ENCODE peak calls at places on chromosome 20, in five cellular contexts. A is endothelial cell of umbilical vein; F is IMR-90; J is pancreas; V is CD8-positive, alpha-beta T cell. M is an unnamed sample.
A peak's percentile ranks its signal among the peaks of the same experiment; 100 is the strongest.

GRCh38 chr20:39195495-39196129 is 233.5 kb downstream of the DHX35 start:
- DNase-seq in A (no peak), F (no peak), J (no peak), V (no peak), M (no peak)

GRCh38 chr20:50540620-50541605 is 30.7 kb downstream of the PTPN1 start:
- DNase-seq in A (peak; percentile 94), F (peak; percentile 93), J (no peak), V (no peak), M (peak; percentile 56)

GRCh38 chr20:45817652-45818194 is 5.3 kb downstream of the UBE2C start:
- DNase-seq in A (no peak), F (peak; percentile 81), J (no peak), V (no peak), M (peak; percentile 54)

GRCh38 chr20:41361757-41362747 is 4.6 kb downstream of the EMILIN3 start:
- DNase-seq in A (no peak), F (no peak), J (peak; percentile 64), V (no peak), M (no peak)

GRCh38 chr20:3068986-3069900 is 2.2 kb upstream of the OXT start:
- DNase-seq in A (no peak), F (peak; percentile 36), J (no peak), V (no peak), M (no peak)

GRCh38 chr20:64225828-64226598 is 29.5 kb upstream of the PCMTD2 start:
- DNase-seq in A (no peak), F (no peak), J (peak; percentile 23), V (no peak), M (no peak)

GRCh38 chr20:10902836-10903410 is 229.1 kb upstream of the JAG1 start:
- DNase-seq in A (no peak), F (no peak), J (no peak), V (no peak), M (no peak)

GRCh38 chr20:51736947-51737346 is 31.2 kb downstream of the ATP9A start:
- DNase-seq in A (no peak), F (no peak), J (no peak), V (no peak), M (no peak)

GRCh38 chr20:10185741-10186558 is 32.7 kb upstream of the SNAP25 start:
- DNase-seq in A (no peak), F (no peak), J (peak; percentile 41), V (no peak), M (no peak)

GRCh38 chr20:2558581-2559301 is 22.4 kb downstream of the TMC2 start:
- DNase-seq in A (no peak), F (no peak), J (no peak), V (no peak), M (peak; percentile 20)

GRCh38 chr20:47111576-47111975 is 216.9 kb downstream of the EYA2 start:
- DNase-seq in A (no peak), F (peak; percentile 61), J (no peak), V (no peak), M (no peak)

GRCh38 chr20:2745936-2746635 is 53.5 kb downstream of the EBF4 start:
- DNase-seq in A (no peak), F (no peak), J (no peak), V (no peak), M (peak; percentile 16)

GRCh38 chr20:22491188-22491500 is 93.2 kb downstream of the FOXA2 start:
- DNase-seq in A (no peak), F (no peak), J (no peak), V (no peak), M (no peak)

GRCh38 chr20:6866741-6867140 is 99.3 kb downstream of the BMP2 start:
- DNase-seq in A (no peak), F (no peak), J (no peak), V (no peak), M (no peak)

GRCh38 chr20:56195946-56196345 is 52.6 kb upstream of the MC3R start:
- DNase-seq in A (no peak), F (no peak), J (no peak), V (no peak), M (no peak)

GRCh38 chr20:14688045-14688444 is 350.6 kb upstream of the FLRT3 start:
- DNase-seq in A (no peak), F (no peak), J (no peak), V (no peak), M (no peak)

GRCh38 chr20:49281059-49281912 is 3.4 kb upstream of the ZNFX1 start:
- DNase-seq in A (peak; percentile 75), F (no peak), J (no peak), V (no peak), M (no peak)

GRCh38 chr20:14673164-14673563 is 335.8 kb upstream of the FLRT3 start:
- DNase-seq in A (no peak), F (no peak), J (no peak), V (no peak), M (no peak)

GRCh38 chr20:37185681-37186080 is 6.3 kb upstream of the MROH8 start:
- DNase-seq in A (no peak), F (no peak), J (no peak), V (no peak), M (no peak)

DNA sequence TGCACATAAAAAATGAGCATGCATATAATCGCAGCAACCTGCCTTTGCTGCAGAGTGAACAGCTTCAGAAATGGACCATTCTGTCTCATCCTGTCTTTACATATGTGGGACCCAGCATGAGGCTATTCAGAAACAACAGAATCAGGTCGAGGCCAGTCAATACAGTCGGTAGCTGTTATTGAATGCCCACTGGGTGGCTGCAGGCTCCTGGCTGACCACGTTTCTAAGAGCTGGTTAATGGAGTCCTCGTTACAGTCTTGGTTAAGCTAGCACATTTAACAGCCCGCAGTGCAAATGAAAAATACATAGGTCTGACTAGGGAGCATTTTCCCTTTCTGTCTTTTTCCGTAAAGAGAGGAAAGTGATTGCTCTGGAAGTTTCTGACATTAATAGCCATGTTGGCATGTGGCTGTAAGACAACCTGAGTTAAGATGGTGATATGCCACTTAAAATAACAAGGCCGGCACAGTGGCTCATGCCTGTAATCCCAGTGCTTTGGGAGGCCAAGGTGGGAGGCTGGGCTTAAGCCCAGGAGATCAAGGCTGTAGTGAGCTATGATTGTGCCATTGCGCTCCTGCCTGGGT is 75.0 kb downstream of the SHLD1 start:
- DNase-seq in A (no peak), F (no peak), J (no peak), V (no peak), M (no peak)
- TF ChIP-seq CTCF in A (no peak), F (no peak), J (no peak), V (no peak), M (no peak)

DNA sequence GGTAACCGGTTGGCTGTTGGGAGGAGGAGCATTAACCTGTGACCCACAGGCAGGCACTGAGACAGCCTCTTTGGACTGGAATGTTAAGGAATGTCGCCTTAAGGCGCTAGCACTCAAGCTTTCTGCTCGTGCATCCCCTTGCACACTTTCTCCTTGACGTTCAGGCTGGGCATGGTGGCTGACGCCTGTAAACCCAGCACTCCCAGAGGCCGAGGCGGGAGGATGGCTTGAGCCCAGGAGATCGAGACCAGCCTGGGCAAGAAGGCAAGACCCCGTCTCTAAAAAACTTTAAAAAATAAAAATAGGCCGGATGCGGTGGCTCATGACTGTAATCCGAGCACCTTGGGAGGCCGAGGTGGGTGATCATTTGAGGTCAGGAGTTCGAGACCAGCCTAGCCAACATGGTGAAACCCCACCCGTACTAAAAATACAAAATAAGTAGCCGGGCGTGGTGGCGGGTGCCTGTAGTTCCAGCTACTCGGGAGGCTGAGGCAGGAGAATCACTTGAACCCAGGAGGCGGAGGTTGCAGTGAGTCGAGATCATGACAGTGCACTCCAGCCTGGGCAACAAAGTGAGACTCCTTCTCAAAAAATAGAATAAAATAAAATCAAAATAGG is 1.9 kb upstream of the GID8 start:
- DNase-seq in A (no peak), F (no peak), J (no peak), V (no peak), M (no peak)
- H3K4me1 ChIP-seq in A (peaks cover 6% of the 10 kb centered on the region), F (peaks cover 12% of the 10 kb centered on the region), J (peaks cover 14% of the 10 kb centered on the region), V (peaks cover 54% of the 10 kb centered on the region), M (peaks cover 19% of the 10 kb centered on the region)

DNA sequence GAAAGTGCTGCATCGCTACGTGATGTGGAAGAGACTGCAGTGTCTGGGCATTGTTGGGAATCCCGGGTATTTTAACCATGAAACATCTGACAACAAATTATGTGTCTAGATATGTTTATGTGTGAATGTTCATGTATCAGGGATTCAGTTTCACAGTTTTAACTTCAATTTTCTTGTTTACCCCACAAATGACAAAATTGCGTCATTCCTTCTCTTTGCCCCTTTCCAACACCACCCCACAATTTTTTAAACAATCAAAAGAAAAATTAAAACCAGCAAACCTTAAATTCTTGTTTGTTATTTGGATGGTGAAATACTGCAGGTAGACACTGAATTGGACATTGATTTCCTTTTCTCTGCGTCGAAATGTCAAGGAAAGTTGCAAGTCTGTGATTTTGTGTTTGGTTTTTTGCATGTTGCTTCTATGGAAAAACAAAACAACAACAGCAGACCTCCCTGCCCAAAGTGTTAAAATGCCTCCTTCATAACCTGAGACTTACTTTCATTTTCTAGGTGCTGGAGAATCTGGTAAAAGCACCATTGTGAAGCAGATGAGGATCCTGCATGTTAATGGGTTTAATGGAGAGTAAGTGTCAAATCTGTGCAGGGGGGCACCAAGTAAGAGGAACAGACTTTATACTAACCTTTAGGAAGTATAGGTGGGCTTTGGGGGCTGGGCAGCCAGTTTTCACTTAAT is 42.7 kb downstream of the GNAS start:
- DNase-seq in A (no peak), F (no peak), J (no peak), V (no peak), M (no peak)
- H3K4me3 ChIP-seq in A (no peak overlapping the region), F (no peak overlapping the region), J (no peak overlapping the region), V (no peak overlapping the region), M (no peak overlapping the region)

GRCh38 chr20:17648782-17649730 is 33.0 kb downstream of the RRBP1 start:
- DNase-seq in A (no peak), F (no peak), J (peak; percentile 73), V (peak; percentile 9), M (no peak)
- TF ChIP-seq CTCF in A (peak; percentile 67), F (peak; percentile 18), J (peak; percentile 13), V (peak; percentile 26), M (no peak)

GRCh38 chr20:17941826-17942196 is 26.8 kb downstream of the SNX5 start:
- DNase-seq in A (no peak), F (no peak), J (no peak), V (no peak), M (no peak)

GRCh38 chr20:17939622-17940446 is 28.8 kb downstream of the SNX5 start:
- DNase-seq in A (no peak), F (no peak), J (no peak), V (no peak), M (no peak)

GRCh38 chr20:17940447-17940971 is 28.1 kb downstream of the SNX5 start:
- DNase-seq in A (no peak), F (no peak), J (no peak), V (no peak), M (no peak)

GRCh38 chr20:17943343-17943742 is 25.3 kb downstream of the SNX5 start:
- DNase-seq in A (no peak), F (no peak), J (no peak), V (no peak), M (no peak)

GRCh38 chr20:17941087-17941825 is 27.3 kb downstream of the SNX5 start:
- DNase-seq in A (no peak), F (no peak), J (no peak), V (no peak), M (no peak)
- H3K4me1 ChIP-seq in A (peaks cover 14% of the 10 kb centered on the region), F (peaks cover 18% of the 10 kb centered on the region), J (no peaks in the 10 kb centered on the region), V (peaks cover 12% of the 10 kb centered on the region), M (no peaks in the 10 kb centered on the region)

GRCh38 chr20:32672315-32672981 is 1.3 kb downstream of the C20orf203 start:
- DNase-seq in A (no peak), F (no peak), J (no peak), V (no peak), M (no peak)
- H3K4me3 ChIP-seq in A (no peak overlapping the region), F (no peak overlapping the region), J (no peak overlapping the region), V (no peak overlapping the region), M (no peak overlapping the region)

M was measured in lung.